ENCODE peak calls at places on chromosome 15, in five cellular contexts. H, Q, X, C and A are unnamed samples. For H3K9me3 and H3K4me1, the result is how much of the 10 kb centered on the place peaks cover.

GRCh38 chr15:41556657-41557056 is 2.4 kb upstream of the TYRO3 start:
- DNase-seq in Q (no peak), C (no peak), H (no peak), X (no peak), A (no peak)

GRCh38 chr15:78059110-78059839 is 18.2 kb downstream of the TBC1D2B start:
- DNase-seq in C (no peak), X (no peak), Q (no peak), H (no peak), A (no peak)

GRCh38 chr15:85296615-85297402 is 83.6 kb upstream of the AKAP13 start:
- DNase-seq in Q (no peak), C (peak), H (peak), X (no peak), A (peak)

GRCh38 chr15:75620776-75621536 is 4.6 kb downstream of the SNUPN start:
- DNase-seq in X (peak), Q (peak), H (no peak), C (peak), A (peak)

GRCh38 chr15:69810441-69811071 is 287.2 kb downstream of the TLE3 start:
- DNase-seq in X (peak), C (no peak), H (no peak), Q (no peak), A (no peak)

GRCh38 chr15:62711691-62712454 is 330.7 kb upstream of the TPM1 start:
- DNase-seq in X (no peak), Q (no peak), C (no peak), H (no peak), A (no peak)

GRCh38 chr15:73873456-73873855 is at the start of gene TBC1D21:
- DNase-seq in Q (no peak), H (no peak), X (no peak), C (no peak), A (no peak)

GRCh38 chr15:100713163-100713867 is 110.9 kb downstream of the ASB7 start:
- DNase-seq in H (no peak), Q (no peak), C (no peak), X (no peak), A (peak)

GRCh38 chr15:66800584-66801235 is 98.7 kb downstream of the SMAD6 start:
- DNase-seq in H (no peak), X (no peak), C (no peak), Q (no peak), A (no peak)

GRCh38 chr15:82543155-82543554 is 2.9 kb upstream of the RPS17 start:
- DNase-seq in X (no peak), C (no peak), H (no peak), Q (no peak), A (no peak)

GRCh38 chr15:71434774-71435173 is 319.5 kb downstream of the THSD4 start:
- DNase-seq in X (no peak), C (no peak), Q (no peak), H (no peak), A (no peak)

GRCh38 chr15:74179101-74179841 is 5.8 kb downstream of the ISLR start:
- DNase-seq in C (peak), X (peak), H (no peak), Q (peak), A (peak)

GRCh38 chr15:71532994-71533393 is 277.4 kb upstream of the NR2E3 start:
- DNase-seq in C (no peak), Q (no peak), H (no peak), X (no peak), A (no peak)

GRCh38 chr15:87781959-87782625 is 474.4 kb downstream of the NTRK3 start:
- DNase-seq in H (no peak), C (no peak), X (no peak), Q (no peak), A (no peak)

GRCh38 chr15:63896336-63897115 is 62.8 kb upstream of the HERC1 start:
- DNase-seq in X (peak), Q (no peak), H (no peak), C (no peak), A (peak)

GRCh38 chr15:74226761-74227540 is 9.2 kb upstream of the CCDC33 start:
- DNase-seq in X (no peak), C (no peak), Q (no peak), H (no peak), A (no peak)

GRCh38 chr15:89408512-89409183 is 74.0 kb upstream of the POLG start:
- DNase-seq in C (no peak), H (no peak), Q (no peak), X (no peak), A (no peak)

GRCh38 chr15:98951493-98952320 is 55.9 kb downstream of the PGPEP1L start:
- DNase-seq in C (no peak), H (no peak), X (no peak), Q (no peak), A (no peak)

GRCh38 chr15:44775923-44776322 is 39.6 kb downstream of the TRIM69 start:
- DNase-seq in H (no peak), C (no peak), X (no peak), Q (no peak), A (no peak)

GRCh38 chr15:55132672-55133071 is 64.1 kb downstream of the RSL24D1 start:
- DNase-seq in C (no peak), Q (no peak), X (no peak), H (no peak), A (no peak)

GRCh38 chr15:63626955-63627354 is 29.8 kb downstream of the FBXL22 start:
- DNase-seq in X (no peak), C (no peak), H (no peak), Q (no peak), A (no peak)

GRCh38 chr15:93170320-93170719 is 81.3 kb upstream of the RGMA start:
- DNase-seq in X (no peak), Q (no peak), H (no peak), C (no peak), A (no peak)

GRCh38 chr15:43498988-43499387 is 6.0 kb upstream of the TP53BP1 start:
- DNase-seq in X (no peak), Q (no peak), C (no peak), H (no peak), A (no peak)
- H3K4me3 ChIP-seq in X (no peak), Q (no peak), C (no peak), H (no peak), A (no peak)

DNA sequence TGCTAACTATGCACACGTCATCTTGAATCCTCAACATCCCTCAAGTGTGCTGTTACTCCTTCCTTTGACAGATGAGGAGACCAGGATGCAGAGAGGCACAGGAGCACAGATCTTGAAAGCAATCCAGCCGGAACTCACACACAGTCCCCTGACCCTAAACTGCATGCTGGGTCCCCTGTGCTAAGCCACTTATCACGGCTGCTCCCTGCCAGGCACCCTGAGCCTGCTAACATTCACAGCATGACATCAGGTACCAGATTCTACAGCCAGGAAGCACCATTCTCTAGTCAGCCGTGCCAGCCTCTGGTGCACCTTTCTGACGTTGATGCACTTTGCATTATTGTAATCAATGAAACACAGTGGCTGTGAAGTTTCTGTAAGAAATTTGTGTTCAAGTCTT is 247.3 kb downstream of the OCA2 start:
- DNase-seq in Q (no peak), C (no peak), X (no peak), H (no peak), A (no peak)
- H3K9me3 ChIP-seq in Q (under half), C (under half), X (under half), H (under half), A (under half)

GRCh38 chr15:60648928-60649679 is 170.2 kb upstream of the ICE2 start:
- DNase-seq in H (no peak), Q (no peak), C (no peak), X (no peak), A (no peak)

GRCh38 chr15:60644903-60645302 is 166.0 kb upstream of the ICE2 start:
- DNase-seq in C (no peak), Q (no peak), X (no peak), H (no peak), A (no peak)

GRCh38 chr15:60646595-60646994 is 167.7 kb upstream of the ICE2 start:
- DNase-seq in H (no peak), X (no peak), Q (no peak), C (no peak), A (no peak)

GRCh38 chr15:60649845-60650548 is 171.1 kb upstream of the ICE2 start:
- DNase-seq in H (peak), Q (no peak), X (no peak), C (no peak), A (no peak)

DNA sequence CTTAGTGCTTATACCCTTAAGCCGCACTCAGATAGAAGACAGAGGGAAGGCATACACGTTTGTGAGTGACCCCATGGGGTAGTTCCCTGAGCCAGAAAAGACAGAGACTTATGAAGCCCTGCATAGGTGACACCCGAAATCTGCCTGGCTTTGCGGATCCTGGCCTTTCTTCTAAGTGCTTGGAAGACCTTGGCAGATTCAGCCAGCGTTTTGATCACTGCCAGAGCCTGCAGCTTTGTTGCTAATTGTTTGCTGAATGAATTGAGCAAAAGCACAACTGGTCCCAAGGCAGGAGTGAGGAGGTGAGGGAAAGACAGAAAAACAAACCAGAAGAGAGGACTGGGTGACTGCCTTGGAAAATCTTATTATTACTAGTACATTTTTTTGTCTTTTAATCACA is 168.3 kb upstream of the ICE2 start:
- DNase-seq in X (no peak), Q (no peak), H (no peak), C (no peak), A (no peak)
- H3K4me1 ChIP-seq in X (half or more), Q (under half), H (under half), C (under half), A (under half)

DNA sequence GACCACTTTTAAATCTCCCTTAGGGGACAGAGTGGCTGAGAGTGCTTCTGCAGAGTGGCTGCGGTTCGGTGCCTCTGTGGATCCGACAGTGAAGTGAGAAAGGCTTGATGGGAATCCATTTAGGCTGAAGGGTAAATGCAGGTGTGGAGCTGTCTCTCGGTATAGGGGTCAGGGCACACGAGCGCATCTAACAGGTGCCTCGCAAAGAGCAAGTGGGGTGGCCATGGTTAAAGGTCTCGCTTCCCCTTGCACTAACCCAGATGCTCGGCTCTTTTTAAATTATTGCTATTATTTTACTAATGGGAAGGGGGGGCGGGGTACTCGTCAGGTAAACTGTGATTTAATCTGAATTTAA is 598 bp upstream of the GJD2 start:
- DNase-seq in H (no peak), Q (no peak), X (no peak), C (no peak), A (no peak)
- H3K4me3 ChIP-seq in H (no peak), Q (peak), X (no peak), C (peak), A (no peak)

GRCh38 chr15:25691544-25692430 is 171.3 kb downstream of the ATP10A start:
- DNase-seq in C (no peak), H (no peak), X (no peak), Q (no peak), A (peak)

GRCh38 chr15:25694238-25694584 is 168.9 kb downstream of the ATP10A start:
- DNase-seq in X (no peak), H (no peak), C (no peak), Q (no peak), A (peak)

GRCh38 chr15:25695875-25696760 is 167.0 kb downstream of the ATP10A start:
- DNase-seq in H (no peak), X (no peak), C (no peak), Q (no peak), A (no peak)

GRCh38 chr15:25694823-25695312 is 168.3 kb downstream of the ATP10A start:
- DNase-seq in X (no peak), C (no peak), Q (no peak), H (no peak), A (no peak)

DNA sequence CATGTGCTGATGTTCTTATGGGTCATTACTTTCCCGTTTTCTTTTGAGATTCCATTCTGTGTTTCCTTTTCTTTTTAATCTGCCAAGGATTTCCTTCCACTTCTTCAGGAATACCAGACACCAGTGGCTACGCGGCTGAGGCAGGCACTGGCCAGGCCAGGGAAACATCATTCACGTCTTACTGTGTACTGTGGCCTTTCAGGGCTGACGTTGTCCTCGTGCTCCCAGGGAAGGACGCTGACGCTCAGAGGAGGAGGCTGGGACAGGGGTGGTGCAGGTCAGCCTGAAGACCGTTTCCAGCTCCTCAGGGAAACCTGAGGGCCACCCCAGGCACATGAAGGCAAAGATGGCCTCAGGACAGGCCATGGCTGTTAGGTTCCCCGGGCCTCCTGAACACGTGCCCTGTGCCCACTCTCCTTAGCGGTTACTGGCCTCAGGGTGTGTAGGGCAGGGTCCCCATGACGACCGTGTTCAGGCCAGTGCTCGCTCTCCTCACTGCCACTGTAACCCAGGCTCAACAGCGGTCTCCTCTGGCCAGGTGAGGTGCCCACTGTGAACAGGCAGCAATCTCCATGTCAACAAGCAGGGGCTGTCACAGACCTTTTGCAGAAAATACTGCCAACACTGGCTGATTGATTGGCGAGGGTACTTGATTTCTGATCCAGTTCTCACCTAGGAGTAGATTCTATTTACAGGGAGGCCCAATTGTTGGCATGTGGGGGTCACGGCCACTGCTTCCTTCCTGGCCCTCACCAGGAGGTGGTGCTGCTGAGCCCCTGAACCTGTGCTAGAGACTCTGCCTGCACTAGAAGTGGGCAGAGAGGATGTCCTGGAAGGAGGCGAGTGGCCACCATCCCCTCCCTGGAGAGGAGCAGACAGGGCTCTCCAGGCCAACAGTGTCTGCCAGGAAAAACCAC is 169.5 kb downstream of the ATP10A start:
- DNase-seq in Q (peak), H (peak), C (no peak), X (no peak), A (no peak)
- H3K9me3 ChIP-seq in Q (under half), H (under half), C (under half), X (under half), A (under half)

GRCh38 chr15:94252223-94252766 is 20.9 kb downstream of the MCTP2 start:
- DNase-seq in X (no peak), H (no peak), Q (no peak), C (no peak), A (no peak)
- H3K4me1 ChIP-seq in X (under half), H (under half), Q (under half), C (under half), A (under half)

GRCh38 chr15:51095681-51096331 is 1.1 kb upstream of the TNFAIP8L3 start:
- DNase-seq in Q (no peak), H (no peak), X (no peak), C (no peak), A (no peak)
- H3K4me3 ChIP-seq in Q (peak), H (no peak), X (no peak), C (peak), A (peak)